ENCODE peak calls at places on chromosomes 16 and 17, in five cellular contexts. One of them, this sample, is unnamed.

GRCh38 chr17:78252701-78253635 is 21.5 kb downstream of the TMEM235 start:
- DNase-seq in IMR-90: no peak
- DNase-seq in heart left ventricle: no peak
- DNase-seq in mesendoderm: no peak
- DNase-seq in right lobe of liver: no peak
- DNase-seq in this sample: no peak

GRCh38 chr17:82345151-82345976 is 11.8 kb upstream of the SECTM1 start:
- DNase-seq in heart left ventricle: no peak
- DNase-seq in IMR-90: no peak
- DNase-seq in mesendoderm: no peak
- DNase-seq in right lobe of liver: no peak
- DNase-seq in this sample: no peak

GRCh38 chr16:54431041-54431996 is 144.7 kb upstream of the IRX3 start:
- DNase-seq in right lobe of liver: no peak
- DNase-seq in IMR-90: no peak
- DNase-seq in heart left ventricle: no peak
- DNase-seq in mesendoderm: no peak
- DNase-seq in this sample: peak; percentile 5

GRCh38 chr16:48383204-48383876 is 1.9 kb downstream of the SIAH1 start:
- DNase-seq in right lobe of liver: no peak
- DNase-seq in mesendoderm: no peak
- DNase-seq in IMR-90: peak; percentile 48
- DNase-seq in heart left ventricle: no peak
- DNase-seq in this sample: no peak

GRCh38 chr17:2173005-2173404 is 118.1 kb downstream of the HIC1 start:
- DNase-seq in IMR-90: peak; percentile 61
- DNase-seq in heart left ventricle: no peak
- DNase-seq in mesendoderm: no peak
- DNase-seq in right lobe of liver: no peak
- DNase-seq in this sample: no peak

GRCh38 chr16:12459401-12459791 is 344.3 kb downstream of the CPPED1 start:
- DNase-seq in IMR-90: no peak
- DNase-seq in mesendoderm: no peak
- DNase-seq in heart left ventricle: peak; percentile 25
- DNase-seq in right lobe of liver: peak; percentile 74
- DNase-seq in this sample: no peak

GRCh38 chr17:44733753-44734152 is 25.0 kb upstream of the ADAM11 start:
- DNase-seq in heart left ventricle: no peak
- DNase-seq in right lobe of liver: no peak
- DNase-seq in IMR-90: no peak
- DNase-seq in mesendoderm: peak; percentile 63
- DNase-seq in this sample: no peak

GRCh38 chr17:21381076-21381706 is 5.0 kb downstream of the KCNJ12 start:
- DNase-seq in IMR-90: no peak
- DNase-seq in heart left ventricle: no peak
- DNase-seq in right lobe of liver: no peak
- DNase-seq in mesendoderm: no peak
- DNase-seq in this sample: no peak

GRCh38 chr16:71637398-71637797 is 11.4 kb downstream of the MARVELD3 start:
- DNase-seq in IMR-90: peak; percentile 86
- DNase-seq in heart left ventricle: no peak
- DNase-seq in right lobe of liver: no peak
- DNase-seq in mesendoderm: peak; percentile 97
- DNase-seq in this sample: no peak

GRCh38 chr17:42774066-42774750 is 959 bp downstream of the VPS25 start:
- DNase-seq in IMR-90: peak; percentile 55
- DNase-seq in mesendoderm: peak; percentile 25
- DNase-seq in right lobe of liver: no peak
- DNase-seq in heart left ventricle: no peak
- DNase-seq in this sample: no peak

GRCh38 chr16:15055141-15056053 is 477 bp downstream of the NTAN1 start:
- DNase-seq in IMR-90: peak; percentile 23
- DNase-seq in heart left ventricle: peak; percentile 40
- DNase-seq in right lobe of liver: peak; percentile 77
- DNase-seq in mesendoderm: peak; percentile 71
- DNase-seq in this sample: no peak

GRCh38 chr17:45022288-45022648 is 29.2 kb downstream of the DCAKD start:
- DNase-seq in IMR-90: no peak
- DNase-seq in mesendoderm: no peak
- DNase-seq in right lobe of liver: no peak
- DNase-seq in heart left ventricle: no peak
- DNase-seq in this sample: no peak

GRCh38 chr17:65193305-65194293 is 56.4 kb downstream of the RGS9 start:
- DNase-seq in heart left ventricle: no peak
- DNase-seq in mesendoderm: no peak
- DNase-seq in right lobe of liver: no peak
- DNase-seq in IMR-90: peak; percentile 21
- DNase-seq in this sample: no peak

GRCh38 chr17:43733956-43734355 is 24.6 kb downstream of the SOST start:
- DNase-seq in IMR-90: no peak
- DNase-seq in mesendoderm: no peak
- DNase-seq in heart left ventricle: no peak
- DNase-seq in right lobe of liver: no peak
- DNase-seq in this sample: no peak

GRCh38 chr16:11632455-11632921 is 35.8 kb upstream of the SNN start:
- DNase-seq in IMR-90: peak; percentile 93
- DNase-seq in right lobe of liver: no peak
- DNase-seq in mesendoderm: peak; percentile 58
- DNase-seq in heart left ventricle: peak; percentile 62
- DNase-seq in this sample: no peak

GRCh38 chr17:73165616-73166404 is 1.0 kb downstream of the SSTR2 start:
- DNase-seq in mesendoderm: no peak
- DNase-seq in IMR-90: no peak
- DNase-seq in heart left ventricle: no peak
- DNase-seq in right lobe of liver: no peak
- DNase-seq in this sample: no peak

GRCh38 chr16:83631006-83631405 is 176.8 kb upstream of the HSBP1 start:
- DNase-seq in heart left ventricle: no peak
- DNase-seq in right lobe of liver: no peak
- DNase-seq in mesendoderm: no peak
- DNase-seq in IMR-90: no peak
- DNase-seq in this sample: no peak

GRCh38 chr16:89601906-89602272 is 11.6 kb upstream of the DPEP1 start:
- DNase-seq in right lobe of liver: no peak
- DNase-seq in IMR-90: no peak
- DNase-seq in heart left ventricle: no peak
- DNase-seq in mesendoderm: no peak
- DNase-seq in this sample: no peak

GRCh38 chr16:89600956-89601355 is 12.5 kb upstream of the DPEP1 start:
- DNase-seq in heart left ventricle: no peak
- DNase-seq in mesendoderm: no peak
- DNase-seq in right lobe of liver: no peak
- DNase-seq in IMR-90: no peak
- DNase-seq in this sample: no peak

GRCh38 chr16:89602273-89602951 is 11.0 kb upstream of the DPEP1 start:
- DNase-seq in mesendoderm: peak; percentile 77
- DNase-seq in heart left ventricle: peak; percentile 33
- DNase-seq in right lobe of liver: no peak
- DNase-seq in IMR-90: peak; percentile 91
- DNase-seq in this sample: peak; percentile 80

GRCh38 chr16:89604764-89605163 is 8.7 kb upstream of the DPEP1 start:
- DNase-seq in mesendoderm: no peak
- DNase-seq in heart left ventricle: no peak
- DNase-seq in IMR-90: no peak
- DNase-seq in right lobe of liver: no peak
- DNase-seq in this sample: no peak

DNA sequence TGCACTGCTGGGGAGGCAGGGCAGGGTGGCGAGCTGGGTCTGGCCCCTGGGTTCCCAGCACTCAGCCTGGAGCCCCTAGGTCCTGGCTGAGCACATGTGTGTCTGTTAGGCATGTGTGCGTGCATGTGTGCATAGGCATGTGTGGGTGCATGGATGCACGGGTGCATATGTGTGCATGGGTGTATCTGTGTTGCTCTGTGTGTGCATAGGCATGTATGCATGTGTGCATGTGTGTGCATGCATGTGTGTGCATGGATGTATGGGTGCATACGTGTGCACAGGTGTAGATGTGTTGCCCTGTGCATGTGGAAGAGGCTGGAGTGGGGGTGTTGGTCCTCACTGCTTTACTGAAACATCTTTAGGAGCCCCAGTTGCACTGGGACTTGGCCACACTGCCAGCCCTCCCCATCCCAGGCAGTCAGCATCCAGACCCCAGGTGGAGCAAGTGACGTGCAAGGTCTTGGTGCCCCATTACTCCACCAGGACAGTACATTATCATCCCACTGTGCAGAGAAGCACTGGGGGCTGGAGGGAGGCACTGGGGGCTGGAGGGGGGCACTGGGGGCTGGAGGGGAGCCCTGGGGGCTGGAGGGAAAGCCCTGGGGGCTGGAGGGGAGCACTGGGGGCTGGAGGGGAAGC is 10.4 kb upstream of the DPEP1 start:
- DNase-seq in right lobe of liver: no peak
- DNase-seq in mesendoderm: no peak
- DNase-seq in IMR-90: no peak
- DNase-seq in heart left ventricle: no peak
- DNase-seq in this sample: no peak
- H3K27ac ChIP-seq in right lobe of liver: no peak overlapping the region
- H3K27ac ChIP-seq in mesendoderm: no peak overlapping the region
- H3K27ac ChIP-seq in IMR-90: no peak overlapping the region
- H3K27ac ChIP-seq in heart left ventricle: no peak overlapping the region
- H3K27ac ChIP-seq in this sample: no peak overlapping the region

DNA sequence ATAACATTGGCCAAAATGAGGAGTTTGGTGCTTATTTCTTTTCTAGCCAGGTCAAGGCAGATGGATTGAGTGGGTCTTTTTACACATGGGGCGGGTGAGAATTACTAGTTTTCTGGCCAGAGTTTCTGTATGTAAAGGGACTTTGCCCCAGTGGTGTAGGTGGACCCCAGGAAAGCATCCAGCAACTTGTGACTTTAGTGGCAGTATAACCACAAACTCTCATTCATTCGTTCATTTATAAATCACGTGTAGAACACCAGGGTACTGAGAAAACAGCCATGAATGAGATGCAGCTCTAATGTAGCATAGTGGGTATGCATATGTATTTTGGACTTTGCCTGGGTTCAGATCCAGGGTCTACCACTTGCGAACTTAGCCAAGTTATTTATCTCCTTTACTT is 8.1 kb downstream of the RAI1 start:
- DNase-seq in heart left ventricle: no peak
- DNase-seq in IMR-90: no peak
- DNase-seq in mesendoderm: no peak
- DNase-seq in right lobe of liver: no peak
- DNase-seq in this sample: no peak
- H3K4me1 ChIP-seq in heart left ventricle: peaks cover 58% of the 10 kb centered on the region
- H3K4me1 ChIP-seq in IMR-90: peaks cover 56% of the 10 kb centered on the region
- H3K4me1 ChIP-seq in mesendoderm: peaks cover 20% of the 10 kb centered on the region
- H3K4me1 ChIP-seq in right lobe of liver: peaks cover 6% of the 10 kb centered on the region
- H3K4me1 ChIP-seq in this sample: peaks cover 38% of the 10 kb centered on the region

GRCh38 chr16:68274441-68274840 is 10.1 kb downstream of the SLC7A6 start:
- DNase-seq in heart left ventricle: no peak
- DNase-seq in IMR-90: no peak
- DNase-seq in right lobe of liver: no peak
- DNase-seq in mesendoderm: no peak
- DNase-seq in this sample: no peak

GRCh38 chr16:68273896-68274295 is 9.6 kb downstream of the SLC7A6 start:
- DNase-seq in mesendoderm: no peak
- DNase-seq in heart left ventricle: no peak
- DNase-seq in right lobe of liver: no peak
- DNase-seq in IMR-90: no peak
- DNase-seq in this sample: no peak

GRCh38 chr16:68270353-68270752 is 6.0 kb downstream of the SLC7A6 start:
- DNase-seq in heart left ventricle: no peak
- DNase-seq in IMR-90: no peak
- DNase-seq in mesendoderm: no peak
- DNase-seq in right lobe of liver: no peak
- DNase-seq in this sample: no peak

GRCh38 chr16:68273459-68273858 is 9.1 kb downstream of the SLC7A6 start:
- DNase-seq in right lobe of liver: no peak
- DNase-seq in heart left ventricle: no peak
- DNase-seq in mesendoderm: no peak
- DNase-seq in IMR-90: no peak
- DNase-seq in this sample: no peak

DNA sequence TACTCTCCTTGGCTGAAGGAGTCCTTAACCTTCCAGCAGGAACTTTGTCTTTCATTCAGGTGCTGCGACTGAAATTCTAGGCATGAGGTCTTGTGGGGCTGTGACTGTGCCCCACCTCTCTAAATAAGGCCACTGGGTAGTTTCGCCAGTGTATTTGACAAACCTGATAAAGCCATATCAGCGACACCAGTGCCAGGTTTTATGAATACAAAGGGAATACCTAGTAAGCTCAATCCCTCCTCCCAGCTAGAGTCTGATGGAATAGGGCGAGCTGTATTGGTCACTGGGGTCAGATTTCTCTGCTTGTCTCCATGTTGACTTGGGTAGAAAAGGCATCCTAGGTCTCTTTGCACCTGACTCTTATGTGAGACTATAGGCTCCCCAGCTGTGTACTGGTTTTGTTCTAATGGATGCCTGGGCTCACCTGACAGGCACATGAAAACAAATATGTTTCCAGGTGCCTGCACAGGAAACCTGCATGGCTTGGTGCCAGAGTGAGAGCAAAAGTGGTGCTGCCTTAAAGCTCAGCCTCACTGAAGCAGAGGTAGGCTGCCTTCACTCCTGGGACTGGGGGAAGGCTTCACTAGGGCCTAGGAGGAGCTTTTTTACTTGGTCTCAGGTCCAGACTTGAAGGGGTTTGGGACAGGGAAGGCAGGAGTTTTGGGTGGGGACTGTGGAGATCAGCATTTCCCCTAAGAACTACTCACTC is 8.3 kb downstream of the SLC7A6 start:
- DNase-seq in IMR-90: no peak
- DNase-seq in mesendoderm: peak; percentile 81
- DNase-seq in heart left ventricle: no peak
- DNase-seq in right lobe of liver: no peak
- DNase-seq in this sample: no peak
- H3K27ac ChIP-seq in IMR-90: no peak overlapping the region
- H3K27ac ChIP-seq in mesendoderm: no peak overlapping the region
- H3K27ac ChIP-seq in heart left ventricle: peak overlapping the region; percentile 28
- H3K27ac ChIP-seq in right lobe of liver: no peak overlapping the region
- H3K27ac ChIP-seq in this sample: no peak overlapping the region

DNA sequence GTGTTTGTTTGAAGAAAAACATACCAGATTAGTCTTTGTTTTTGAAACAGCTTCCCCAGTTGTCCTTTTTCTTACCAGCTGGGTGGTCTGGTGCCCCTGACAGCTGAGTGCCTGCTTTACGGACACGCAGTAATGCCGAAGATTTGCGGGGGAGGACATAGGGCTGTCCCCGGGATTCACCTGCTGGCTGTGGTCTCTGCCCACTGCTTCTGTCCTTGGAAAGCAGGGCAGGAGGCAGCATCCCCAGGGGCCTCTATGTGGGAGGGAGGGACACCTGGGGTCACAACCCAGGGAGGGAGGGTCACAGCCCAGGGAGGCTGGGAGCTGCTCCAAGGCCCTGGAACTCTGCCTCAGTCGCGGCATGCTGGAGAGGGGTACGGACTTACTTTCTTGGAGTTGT is 221.7 kb downstream of the NTN1 start:
- DNase-seq in IMR-90: no peak
- DNase-seq in heart left ventricle: no peak
- DNase-seq in mesendoderm: no peak
- DNase-seq in right lobe of liver: no peak
- DNase-seq in this sample: no peak
- H3K4me1 ChIP-seq in IMR-90: peaks cover 27% of the 10 kb centered on the region
- H3K4me1 ChIP-seq in heart left ventricle: peaks cover 12% of the 10 kb centered on the region
- H3K4me1 ChIP-seq in mesendoderm: peaks cover 6% of the 10 kb centered on the region
- H3K4me1 ChIP-seq in right lobe of liver: no peaks in the 10 kb centered on the region
- H3K4me1 ChIP-seq in this sample: no peaks in the 10 kb centered on the region

GRCh38 chr17:19753661-19754463 is 5.8 kb upstream of the ALDH3A1 start:
- DNase-seq in heart left ventricle: no peak
- DNase-seq in IMR-90: no peak
- DNase-seq in right lobe of liver: no peak
- DNase-seq in mesendoderm: no peak
- DNase-seq in this sample: peak; percentile 63
- H3K27ac ChIP-seq in heart left ventricle: peak overlapping the region; percentile 86
- H3K27ac ChIP-seq in IMR-90: no peak overlapping the region
- H3K27ac ChIP-seq in right lobe of liver: no peak overlapping the region
- H3K27ac ChIP-seq in mesendoderm: no peak overlapping the region
- H3K27ac ChIP-seq in this sample: peak overlapping the region; percentile 42